ENCODE peak calls at places on chromosome 16, in four cellular contexts. K is astrocyte of the spinal cord, I is T-helper 1 cell, G is HFFc6. H is an unnamed sample.

GRCh38 chr16:80964351-80964750 is 42.3 kb downstream of the CMC2 start:
- DNase-seq in K (no peak), I (no peak), G (no peak), H (no peak)

GRCh38 chr16:56354746-56355145 is 70.6 kb downstream of the AMFR start:
- DNase-seq in K (no peak), I (no peak), G (no peak), H (no peak)

GRCh38 chr16:25823891-25824290 is 132.1 kb downstream of the HS3ST4 start:
- DNase-seq in K (no peak), I (no peak), G (no peak), H (no peak)

GRCh38 chr16:13995194-13995593 is 75.2 kb downstream of the ERCC4 start:
- DNase-seq in K (no peak), I (no peak), G (no peak), H (no peak)

GRCh38 chr16:50830698-50831097 is 88.8 kb downstream of the CYLD start:
- DNase-seq in K (no peak), I (no peak), G (no peak), H (no peak)

GRCh38 chr16:10022098-10022497 is 160.1 kb downstream of the GRIN2A start:
- DNase-seq in K (no peak), I (no peak), G (no peak), H (no peak)

GRCh38 chr16:86424413-86424812 is 85.9 kb upstream of the FOXF1 start:
- DNase-seq in K (no peak), I (no peak), G (no peak), H (peak; percentile 25)

GRCh38 chr16:88941933-88942909 is 34.8 kb downstream of the CBFA2T3 start:
- DNase-seq in K (no peak), I (peak; percentile 43), G (no peak), H (peak; percentile 1)

GRCh38 chr16:30761427-30761927 is 385 bp downstream of the CFAP119 start:
- DNase-seq in K (peak; percentile 22), I (peak; percentile 17), G (peak; percentile 16), H (peak; percentile 18)

GRCh38 chr16:12569061-12569460 is 234.6 kb downstream of the CPPED1 start:
- DNase-seq in K (no peak), I (no peak), G (no peak), H (no peak)

GRCh38 chr16:21646721-21647561 is 5.5 kb downstream of the IGSF6 start:
- DNase-seq in K (no peak), I (peak; percentile 52), G (no peak), H (no peak)

GRCh38 chr16:78240459-78241222 is 141.2 kb downstream of the WWOX start:
- DNase-seq in K (no peak), I (no peak), G (no peak), H (no peak)

GRCh38 chr16:87074635-87075318 is 242.4 kb downstream of the C16orf95 start:
- DNase-seq in K (peak; percentile 1), I (no peak), G (no peak), H (no peak)

GRCh38 chr16:51317575-51317974 is 166.5 kb upstream of the SALL1 start:
- DNase-seq in K (no peak), I (no peak), G (no peak), H (no peak)

GRCh38 chr16:19560078-19560477 is 4.6 kb downstream of the VPS35L start:
- DNase-seq in K (no peak), I (no peak), G (no peak), H (no peak)

GRCh38 chr16:80074329-80074728 is 466.5 kb upstream of the DYNLRB2 start:
- DNase-seq in K (no peak), I (no peak), G (no peak), H (no peak)

GRCh38 chr16:17166095-17166494 is 304.7 kb downstream of the XYLT1 start:
- DNase-seq in K (no peak), I (no peak), G (peak; percentile 1), H (peak; percentile 5)

GRCh38 chr16:30368122-30368791 is 2.0 kb downstream of the TBC1D10B start:
- DNase-seq in K (peak; percentile 46), I (no peak), G (peak; percentile 42), H (peak; percentile 45)

GRCh38 chr16:56093055-56093454 is 98.2 kb upstream of the GNAO1 start:
- DNase-seq in K (no peak), I (no peak), G (no peak), H (no peak)

GRCh38 chr16:30527635-30528178 is 1.3 kb upstream of the ZNF768 start:
- DNase-seq in K (no peak), I (no peak), G (no peak), H (no peak)

GRCh38 chr16:60729052-60729451 is 1307.2 kb downstream of the CDH8 start:
- DNase-seq in K (peak; percentile 13), I (no peak), G (no peak), H (no peak)

GRCh38 chr16:24041834-24042631 is 206.2 kb downstream of the PRKCB start:
- DNase-seq in K (peak; percentile 18), I (peak; percentile 66), G (peak; percentile 60), H (peak; percentile 23)

H was measured in fibroblast of lung.